ENCODE peak calls at places on chromosomes 3 and 15, in nine cellular contexts. T, J, B, F, Y, G, Q, N and X are unnamed samples. For H3K4me1, the result is how much of the 10 kb centered on the place peaks cover.

GRCh38 chr15:58604455-58604923 is 145.0 kb downstream of the ADAM10 start:
- DNase-seq in T (no peak), J (no peak), B (no peak), F (no peak), Y (no peak), G (no peak), Q (no peak), N (no peak), X (no peak)

GRCh38 chr15:100525894-100526512 is 2.7 kb downstream of the CERS3 start:
- DNase-seq in T (peak), J (peak), B (no peak), F (no peak), Y (peak), G (no peak), Q (no peak), N (no peak), X (no peak)

GRCh38 chr15:32100286-32100685 is 70.0 kb downstream of the CHRNA7 start:
- DNase-seq in T (no peak), J (no peak), B (no peak), F (no peak), Y (no peak), G (no peak), Q (no peak), N (no peak), X (peak)

GRCh38 chr3:193780810-193781472 is 187.9 kb downstream of the OPA1 start:
- DNase-seq in T (peak), J (peak), B (peak), F (peak), Y (peak), G (peak), Q (no peak), N (peak), X (peak)

GRCh38 chr15:39130556-39131379 is 450.1 kb upstream of the THBS1 start:
- DNase-seq in T (no peak), J (peak), B (no peak), F (no peak), Y (no peak), G (no peak), Q (no peak), N (no peak), X (no peak)

GRCh38 chr15:73335026-73335425 is 33.7 kb downstream of the HCN4 start:
- DNase-seq in T (no peak), J (no peak), B (no peak), F (no peak), Y (no peak), G (no peak), Q (no peak), N (no peak), X (no peak)

GRCh38 chr15:63191895-63192603 is 2.6 kb downstream of the RAB8B start:
- DNase-seq in T (no peak), J (peak), B (peak), F (no peak), Y (no peak), G (peak), Q (no peak), N (no peak), X (no peak)

GRCh38 chr3:176663819-176664218 is 533.5 kb downstream of the TBL1XR1 start:
- DNase-seq in T (no peak), J (peak), B (no peak), F (peak), Y (no peak), G (no peak), Q (no peak), N (no peak), X (peak)

GRCh38 chr15:77580991-77581682 is 51.6 kb downstream of the LINGO1 start:
- DNase-seq in T (peak), J (no peak), B (no peak), F (peak), Y (peak), G (no peak), Q (no peak), N (no peak), X (no peak)

GRCh38 chr3:14282001-14282705 is 103.5 kb downstream of the LSM3 start:
- DNase-seq in T (no peak), J (no peak), B (no peak), F (no peak), Y (no peak), G (no peak), Q (no peak), N (no peak), X (no peak)

GRCh38 chr15:67018026-67018425 is 47.4 kb upstream of the SMAD3 start:
- DNase-seq in T (no peak), J (no peak), B (no peak), F (no peak), Y (no peak), G (no peak), Q (no peak), N (no peak), X (no peak)

DNA sequence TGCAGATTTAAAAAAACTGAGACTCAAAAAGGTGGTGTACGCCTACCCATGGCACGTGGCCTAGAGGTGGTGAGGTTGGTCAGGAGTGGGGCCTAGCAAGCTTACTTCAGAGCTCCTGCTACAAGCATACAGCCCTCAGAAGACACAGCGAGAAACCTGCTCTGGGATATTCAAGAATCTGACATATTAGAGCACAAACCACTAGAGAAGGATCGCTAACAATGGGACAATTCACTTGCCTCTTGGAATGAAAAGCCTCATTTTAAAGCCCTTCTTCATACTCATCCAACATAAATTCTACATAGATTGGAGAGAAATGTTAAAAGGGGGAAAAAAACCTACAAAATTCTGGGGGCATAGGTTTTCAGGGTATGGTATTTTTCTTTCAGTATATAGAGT is 118.0 kb upstream of the ARHGEF3 start:
- DNase-seq in T (no peak), J (no peak), B (no peak), F (no peak), Y (no peak), G (no peak), Q (no peak), N (no peak), X (no peak)
- H3K4me1 ChIP-seq in T (half or more), J (under half), B (half or more), F (under half), Y (under half), G (under half), Q (half or more), N (under half), X (under half)

GRCh38 chr15:61025283-61025682 is 203.8 kb downstream of the RORA start:
- DNase-seq in T (no peak), J (no peak), B (no peak), F (no peak), Y (no peak), G (no peak), Q (no peak), N (no peak), X (no peak)
- TF ChIP-seq CTCF in T (no peak), J (no peak), B (no peak), F (no peak), Y (no peak), G (no peak), Q (no peak), N (no peak), X (no peak)

GRCh38 chr3:55718475-55718874 is 231.4 kb upstream of the WNT5A start:
- DNase-seq in T (no peak), J (peak), B (no peak), F (no peak), Y (no peak), G (no peak), Q (no peak), N (no peak), X (no peak)

GRCh38 chr3:55720614-55721013 is 233.5 kb upstream of the WNT5A start:
- DNase-seq in T (no peak), J (peak), B (no peak), F (peak), Y (no peak), G (no peak), Q (no peak), N (no peak), X (no peak)

GRCh38 chr3:55718074-55718473 is 231.0 kb upstream of the WNT5A start:
- DNase-seq in T (no peak), J (no peak), B (no peak), F (no peak), Y (no peak), G (no peak), Q (no peak), N (no peak), X (no peak)

GRCh38 chr3:55719508-55719907 is 232.4 kb upstream of the WNT5A start:
- DNase-seq in T (no peak), J (no peak), B (no peak), F (no peak), Y (no peak), G (no peak), Q (no peak), N (no peak), X (no peak)

DNA sequence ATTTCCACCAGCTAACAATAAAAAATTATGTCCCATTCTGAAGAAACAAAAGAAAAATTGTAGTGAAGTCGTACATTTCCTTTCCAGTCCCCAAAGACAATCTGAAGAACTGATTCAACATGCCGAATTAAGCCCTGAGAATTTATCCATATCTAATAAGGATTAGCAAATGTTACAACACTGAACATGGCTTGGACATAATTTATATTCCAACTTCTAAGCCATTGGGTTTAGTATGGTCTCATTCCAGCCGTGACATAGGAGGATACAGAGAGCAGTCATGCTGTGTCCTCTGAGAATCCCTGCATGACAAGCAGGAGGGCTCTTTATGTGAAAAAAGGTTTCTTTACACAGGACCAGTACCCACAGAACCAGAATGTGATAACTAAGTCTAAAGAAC is 231.8 kb upstream of the WNT5A start:
- DNase-seq in T (no peak), J (no peak), B (no peak), F (no peak), Y (no peak), G (no peak), Q (no peak), N (no peak), X (no peak)
- H3K27ac ChIP-seq in T (no peak), J (no peak), B (no peak), F (no peak), Y (no peak), G (no peak), Q (no peak), N (no peak), X (no peak)

GRCh38 chr3:58062469-58062868 is 54.2 kb downstream of the FLNB start:
- DNase-seq in T (no peak), J (peak), B (no peak), F (no peak), Y (no peak), G (no peak), Q (no peak), N (no peak), X (no peak)
- H3K4me1 ChIP-seq in T (half or more), J (under half), B (under half), F (under half), Y (under half), G (half or more), Q (half or more), N (half or more), X (under half)

GRCh38 chr3:115626006-115626409 is 2.7 kb downstream of the GAP43 start:
- DNase-seq in T (no peak), J (no peak), B (no peak), F (no peak), Y (no peak), G (no peak), Q (no peak), N (no peak), X (no peak)
- TF ChIP-seq CTCF in T (no peak), J (no peak), B (no peak), F (no peak), Y (no peak), G (no peak), Q (no peak), N (no peak), X (no peak)

GRCh38 chr15:41561104-41561776 is 2.2 kb downstream of the TYRO3 start:
- DNase-seq in T (no peak), J (no peak), B (no peak), F (no peak), Y (no peak), G (no peak), Q (no peak), N (no peak), X (no peak)

GRCh38 chr15:41562258-41562657 is 3.2 kb downstream of the TYRO3 start:
- DNase-seq in T (no peak), J (peak), B (no peak), F (no peak), Y (no peak), G (no peak), Q (no peak), N (no peak), X (no peak)

GRCh38 chr15:41559489-41560177 is 621 bp downstream of the TYRO3 start:
- DNase-seq in T (no peak), J (no peak), B (no peak), F (no peak), Y (no peak), G (no peak), Q (no peak), N (no peak), X (no peak)

GRCh38 chr15:41562784-41563198 is 3.8 kb downstream of the TYRO3 start:
- DNase-seq in T (no peak), J (peak), B (no peak), F (no peak), Y (no peak), G (no peak), Q (no peak), N (no peak), X (no peak)

DNA sequence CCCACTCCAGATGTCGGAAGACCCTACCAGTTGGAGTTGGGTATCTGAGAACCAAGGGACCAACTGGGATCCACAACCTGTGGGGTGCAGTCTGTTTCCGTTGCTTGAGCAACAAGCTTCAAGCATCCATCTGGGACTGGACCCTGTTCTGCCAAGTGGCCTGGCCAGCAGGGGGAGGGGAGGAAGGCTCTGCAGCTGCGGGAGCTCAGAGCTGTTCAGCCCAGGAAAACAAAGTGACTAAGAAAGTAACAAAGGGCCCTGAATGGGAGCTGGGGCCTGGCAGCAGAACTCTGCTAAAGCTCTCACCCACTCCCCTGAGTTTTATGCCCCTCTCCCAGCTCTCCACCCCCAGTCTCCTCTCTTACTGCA is 2.7 kb downstream of the TYRO3 start:
- DNase-seq in T (peak), J (peak), B (no peak), F (no peak), Y (no peak), G (no peak), Q (no peak), N (peak), X (no peak)
- H3K27ac ChIP-seq in T (peak), J (no peak), B (no peak), F (no peak), Y (peak), G (no peak), Q (no peak), N (peak), X (no peak)

GRCh38 chr3:73451276-73451973 is 173.3 kb downstream of the PDZRN3 start:
- DNase-seq in T (no peak), J (no peak), B (no peak), F (no peak), Y (peak), G (no peak), Q (no peak), N (no peak), X (no peak)
- H3K4me1 ChIP-seq in T (half or more), J (under half), B (under half), F (under half), Y (under half), G (under half), Q (under half), N (under half), X (under half)

GRCh38 chr3:3089017-3089416 is 21.2 kb downstream of the IL5RA start:
- DNase-seq in T (no peak), J (no peak), B (no peak), F (no peak), Y (no peak), G (peak), Q (no peak), N (no peak), X (no peak)
- TF ChIP-seq CTCF in T (no peak), J (no peak), B (no peak), F (no peak), Y (no peak), G (no peak), Q (no peak), N (no peak), X (no peak)

GRCh38 chr3:39103791-39104552 is 3.5 kb downstream of the GORASP1 start:
- DNase-seq in T (no peak), J (no peak), B (no peak), F (no peak), Y (no peak), G (no peak), Q (peak), N (no peak), X (no peak)

GRCh38 chr3:39107056-39107873 is at the start of the genes GORASP1 and TTC21A:
- DNase-seq in T (peak), J (peak), B (peak), F (peak), Y (peak), G (peak), Q (peak), N (peak), X (peak)

GRCh38 chr3:39104961-39105686 is 2.3 kb downstream of the GORASP1 start:
- DNase-seq in T (no peak), J (no peak), B (no peak), F (no peak), Y (no peak), G (peak), Q (peak), N (no peak), X (no peak)

GRCh38 chr3:39106281-39107055 is 959 bp downstream of the GORASP1 start:
- DNase-seq in T (no peak), J (peak), B (no peak), F (peak), Y (no peak), G (peak), Q (peak), N (no peak), X (no peak)

GRCh38 chr3:39105687-39106063 is 1.8 kb downstream of the GORASP1 start:
- DNase-seq in T (no peak), J (no peak), B (no peak), F (no peak), Y (no peak), G (peak), Q (peak), N (no peak), X (no peak)
- H3K27ac ChIP-seq in T (peak), J (no peak), B (no peak), F (no peak), Y (peak), G (no peak), Q (no peak), N (peak), X (no peak)

GRCh38 chr3:46070458-46071136 is 43.3 kb upstream of the XCR1 start:
- DNase-seq in T (no peak), J (no peak), B (no peak), F (no peak), Y (no peak), G (no peak), Q (no peak), N (no peak), X (no peak)

GRCh38 chr3:46075816-46076215 is 48.5 kb upstream of the XCR1 start:
- DNase-seq in T (no peak), J (no peak), B (no peak), F (no peak), Y (no peak), G (no peak), Q (peak), N (no peak), X (no peak)

GRCh38 chr3:46067401-46067800 is 40.1 kb upstream of the XCR1 start:
- DNase-seq in T (no peak), J (no peak), B (no peak), F (no peak), Y (no peak), G (no peak), Q (no peak), N (no peak), X (no peak)

GRCh38 chr3:46068526-46068925 is 41.2 kb upstream of the XCR1 start:
- DNase-seq in T (no peak), J (no peak), B (no peak), F (no peak), Y (no peak), G (no peak), Q (no peak), N (no peak), X (no peak)

DNA sequence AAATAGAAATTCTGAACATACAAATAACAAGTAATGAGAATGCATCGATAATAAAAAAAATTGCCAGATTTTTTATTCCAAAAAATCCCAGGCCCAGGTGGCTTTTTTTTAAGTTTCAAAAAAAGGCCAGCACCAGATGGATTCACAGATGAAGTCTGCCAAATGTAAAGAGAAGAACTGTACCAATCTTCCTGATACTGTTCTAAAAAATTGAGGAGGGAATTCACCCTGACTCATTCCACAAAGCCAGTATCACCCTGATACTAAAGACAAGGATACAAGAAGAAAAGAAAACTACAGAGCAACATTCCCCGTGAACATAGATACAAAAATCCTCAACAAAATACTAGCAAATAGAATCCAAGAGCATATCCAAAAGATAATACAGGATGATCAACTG is 43.9 kb upstream of the XCR1 start:
- DNase-seq in T (no peak), J (no peak), B (no peak), F (no peak), Y (no peak), G (no peak), Q (no peak), N (no peak), X (no peak)
- H3K4me1 ChIP-seq in T (under half), J (under half), B (half or more), F (under half), Y (under half), G (under half), Q (under half), N (under half), X (under half)